ENCODE peak calls at places on chromosome 5, in five cellular contexts. M is prostate gland, C is heart right ventricle, I is body of pancreas, N is upper lobe of left lung. U is an unnamed sample.

GRCh38 chr5:88734191-88734640 is 148.8 kb downstream of the MEF2C start:
- DNase-seq in C (peak; percentile 25), M (no peak), N (no peak), I (peak; percentile 20), U (no peak)

GRCh38 chr5:53002491-53002890 is 13.3 kb downstream of the ITGA2 start:
- DNase-seq in M (no peak), C (no peak), N (no peak), I (no peak), U (no peak)

GRCh38 chr5:15609076-15609725 is 109.2 kb downstream of the FBXL7 start:
- DNase-seq in M (no peak), I (no peak), C (no peak), N (no peak), U (no peak)

GRCh38 chr5:37045703-37046102 is 169.1 kb downstream of the NIPBL start:
- DNase-seq in I (no peak), M (no peak), N (no peak), C (no peak), U (no peak)

GRCh38 chr5:36698031-36698430 is 91.6 kb downstream of the SLC1A3 start:
- DNase-seq in N (no peak), I (no peak), C (no peak), M (no peak), U (no peak)

GRCh38 chr5:14110680-14111079 is 32.5 kb upstream of the TRIO start:
- DNase-seq in M (no peak), N (no peak), I (no peak), C (no peak), U (peak; percentile 87)

GRCh38 chr5:61635271-61635670 is 303.2 kb downstream of the ZSWIM6 start:
- DNase-seq in N (no peak), C (no peak), M (no peak), I (no peak), U (no peak)

GRCh38 chr5:155772009-155772662 is 554.8 kb upstream of the SGCD start:
- DNase-seq in N (no peak), C (no peak), I (no peak), M (no peak), U (no peak)

GRCh38 chr5:62100201-62100600 is 205.8 kb upstream of the KIF2A start:
- DNase-seq in I (no peak), M (no peak), C (no peak), N (no peak), U (no peak)

GRCh38 chr5:146103594-146103993 is 1.8 kb downstream of the PLAC8L1 start:
- DNase-seq in C (peak; percentile 6), M (no peak), I (no peak), N (no peak), U (no peak)

GRCh38 chr5:143404416-143405062 is 1.1 kb upstream of the NR3C1 start:
- DNase-seq in I (peak; percentile 81), C (peak; percentile 87), M (peak; percentile 66), N (peak; percentile 90), U (peak; percentile 86)

GRCh38 chr5:153565822-153566221 is 75.4 kb downstream of the GRIA1 start:
- DNase-seq in M (no peak), C (no peak), I (no peak), N (no peak), U (peak; percentile 88)

GRCh38 chr5:13695076-13695712 is 249.3 kb downstream of the DNAH5 start:
- DNase-seq in I (no peak), N (no peak), C (no peak), M (no peak), U (no peak)

GRCh38 chr5:145872486-145872885 is 328 bp downstream of the GRXCR2 start:
- DNase-seq in C (no peak), I (no peak), N (no peak), M (no peak), U (no peak)

GRCh38 chr5:107402881-107403280 is 267.9 kb downstream of the EFNA5 start:
- DNase-seq in I (no peak), C (no peak), N (no peak), M (no peak), U (no peak)

GRCh38 chr5:160508780-160509361 is 87.2 kb downstream of the PTTG1 start:
- DNase-seq in I (peak; percentile 82), C (peak; percentile 63), M (peak; percentile 65), N (no peak), U (peak; percentile 83)

GRCh38 chr5:138077064-138077696 is 6.7 kb upstream of the WNT8A start:
- DNase-seq in I (peak; percentile 71), C (peak; percentile 49), N (no peak), M (peak; percentile 48), U (peak; percentile 54)

GRCh38 chr5:95317687-95318086 is 32.8 kb upstream of the MCTP1 start:
- DNase-seq in N (no peak), I (peak; percentile 12), C (no peak), M (peak; percentile 56), U (no peak)

GRCh38 chr5:101142102-101142501 is 239.0 kb upstream of the ST8SIA4 start:
- DNase-seq in N (no peak), C (no peak), I (no peak), M (no peak), U (no peak)

GRCh38 chr5:59021837-59022514 is 439.1 kb downstream of the RAB3C start:
- DNase-seq in C (no peak), I (peak; percentile 29), M (no peak), N (no peak), U (no peak)

GRCh38 chr5:89351232-89351631 is 468.2 kb upstream of the MEF2C start:
- DNase-seq in M (no peak), N (no peak), C (no peak), I (no peak), U (peak; percentile 88)

GRCh38 chr5:55159763-55160492 is at the start of gene GPX8:
- DNase-seq in M (peak; percentile 25), C (peak; percentile 38), N (no peak), I (peak; percentile 48), U (peak; percentile 84)

GRCh38 chr5:38871790-38872551 is 26.2 kb downstream of the OSMR start:
- DNase-seq in M (no peak), I (no peak), C (peak; percentile 25), N (no peak), U (peak; percentile 99)

DNA sequence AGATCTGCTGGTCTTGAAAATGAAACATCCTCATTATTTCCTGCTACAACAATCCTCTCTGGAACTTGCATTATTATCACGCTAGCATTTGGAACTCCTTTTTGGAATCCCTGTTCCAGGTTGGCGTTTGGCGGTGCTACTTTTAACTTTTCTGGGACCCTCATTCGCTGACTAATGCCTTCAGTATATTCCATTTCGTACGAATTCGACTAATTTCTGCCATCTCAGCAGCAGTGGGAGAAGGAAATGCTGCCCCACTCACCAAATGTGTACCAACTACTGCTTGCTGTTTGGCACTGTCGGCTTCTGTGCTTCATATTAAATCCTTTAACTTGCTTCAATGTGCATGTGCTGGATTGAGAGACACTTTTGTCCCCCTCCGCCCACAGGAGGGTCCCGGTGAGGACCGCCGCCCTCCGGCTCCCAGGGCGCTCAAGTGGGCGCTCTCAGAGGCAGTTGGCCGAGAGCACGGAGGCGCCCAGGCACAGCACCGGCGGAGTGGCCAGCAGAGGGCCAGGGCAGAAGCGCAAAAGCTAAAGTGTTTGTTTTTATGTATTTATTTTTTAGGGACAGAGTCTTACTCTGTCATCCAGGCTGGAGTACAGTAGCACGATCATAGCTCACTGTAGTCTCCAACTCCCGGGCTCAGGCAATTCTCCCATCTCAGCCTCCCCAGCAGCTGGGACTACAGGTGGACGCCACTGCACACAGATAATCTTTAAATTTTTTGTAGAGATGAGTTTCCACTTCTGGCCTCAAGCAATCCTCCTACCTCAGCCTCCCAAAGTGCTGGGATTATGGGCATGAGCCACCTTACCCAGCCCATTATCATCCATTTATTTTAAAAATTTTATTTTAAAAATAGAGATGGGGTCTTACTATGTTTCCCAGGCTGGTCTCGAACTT is 11.9 kb downstream of the PDE6A start:
- DNase-seq in M (no peak), C (no peak), N (peak; percentile 82), I (peak; percentile 13), U (peak; percentile 15)
- TF ChIP-seq CTCF in M (no peak), C (no peak), N (no peak), I (peak; percentile 49), U (peak; percentile 75)

DNA sequence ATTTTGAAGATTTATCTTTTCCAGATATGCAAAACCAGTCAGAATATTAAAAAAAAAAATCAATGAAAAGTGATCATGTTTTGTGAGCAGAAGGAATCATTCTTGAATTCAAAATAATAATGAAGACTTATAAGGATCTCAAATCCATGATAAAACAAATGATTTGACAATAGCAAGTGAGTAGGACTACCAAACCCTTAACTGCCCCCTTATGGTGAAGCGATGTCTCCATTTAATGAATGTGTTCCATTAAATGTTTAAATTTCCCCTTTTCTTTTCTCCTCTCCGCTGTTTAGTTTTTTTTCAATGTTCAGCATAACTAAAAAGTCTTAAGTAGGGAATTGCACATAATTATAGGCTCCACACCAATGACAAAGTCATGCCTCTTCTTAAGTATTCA is 12.2 kb upstream of the MARCHF3 start:
- DNase-seq in I (no peak), M (no peak), C (no peak), N (no peak), U (peak; percentile 35)
- TF ChIP-seq CTCF in I (no peak), M (no peak), C (no peak), N (no peak), U (peak; percentile 66)

DNA sequence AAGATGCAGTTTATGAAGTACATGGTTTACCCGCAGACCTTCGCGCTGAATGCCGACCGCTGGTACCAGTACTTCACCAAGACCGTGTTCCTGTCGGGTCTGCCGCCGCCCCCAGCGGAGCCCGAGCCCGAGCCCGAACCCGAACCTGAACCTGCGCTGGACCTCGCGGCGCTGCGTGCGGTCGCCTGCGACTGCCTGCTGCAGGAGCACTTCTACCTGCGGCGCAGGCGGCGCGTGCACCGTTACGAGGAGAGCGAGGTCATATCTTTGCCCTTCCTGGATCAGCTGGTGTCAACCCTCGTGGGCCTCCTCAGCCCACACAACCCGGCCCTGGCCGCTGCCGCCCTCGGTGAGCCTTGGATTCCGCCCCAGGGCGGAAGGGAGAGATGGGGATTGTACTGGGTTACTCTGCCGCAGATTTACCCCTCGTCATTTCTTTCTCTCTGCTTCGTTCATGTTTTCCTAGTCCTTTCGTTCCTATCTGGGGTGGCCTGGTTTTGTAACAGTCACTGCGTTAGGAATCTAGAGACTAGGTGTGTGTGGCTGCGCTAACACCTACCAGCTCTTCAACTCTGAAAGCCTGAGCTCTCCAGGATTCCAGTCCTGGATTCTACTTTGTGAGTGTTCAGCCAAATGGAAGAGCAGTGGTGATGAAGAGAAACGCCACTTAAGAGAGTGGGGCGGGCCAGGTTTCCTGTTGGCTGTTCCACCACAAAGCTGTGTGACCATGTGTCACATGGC is 638 bp downstream of the MRPS30 start:
- DNase-seq in I (peak; percentile 30), M (peak; percentile 11), C (peak; percentile 19), N (peak; percentile 91), U (peak; percentile 63)
- TF ChIP-seq CTCF in I (no peak), M (no peak), C (no peak), N (no peak), U (no peak)

DNA sequence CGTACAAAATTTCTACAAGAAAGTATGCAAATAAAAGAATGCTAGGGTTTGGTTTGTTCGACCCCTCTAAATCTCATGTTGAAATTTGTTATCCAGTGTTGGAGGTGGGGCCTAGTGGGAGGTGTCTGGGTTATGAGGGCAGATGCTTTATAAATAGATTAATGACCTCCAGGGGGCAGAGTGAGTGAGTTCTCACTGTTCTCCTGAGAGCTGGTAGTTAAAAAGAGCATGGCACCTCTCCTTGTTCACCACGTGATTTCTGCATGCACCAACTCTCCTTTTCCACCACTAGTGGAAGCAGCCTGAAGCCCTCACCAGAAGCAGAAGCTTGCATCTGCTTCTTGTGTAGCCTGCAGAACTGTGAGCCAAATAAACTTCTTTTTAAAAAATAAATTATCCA is 50.4 kb upstream of the FAM170A start:
- DNase-seq in C (no peak), N (no peak), I (peak; percentile 54), M (no peak), U (peak; percentile 21)
- TF ChIP-seq CTCF in C (no peak), N (no peak), I (peak; percentile 39), M (no peak), U (peak; percentile 48)

U was measured in HFFc6.